ENCODE peak calls at places on chromosomes 11 and 22, in seven cellular contexts. One of them, this sample, is unnamed.

GRCh38 chr11:130636672-130637463 is 188.4 kb downstream of the ADAMTS15 start:
- DNase-seq in fibroblast of lung: peak
- DNase-seq in cardiac muscle cell: peak
- DNase-seq in cardiac fibroblast: peak
- DNase-seq in left ventricle myocardium inferior: no peak
- DNase-seq in fibroblast of mammary gland: peak
- DNase-seq in CD8-positive, alpha-beta memory T cell: no peak
- DNase-seq in this sample: peak

GRCh38 chr22:23530106-23530505 is 50.0 kb downstream of the IGLL1 start:
- DNase-seq in fibroblast of lung: no peak
- DNase-seq in cardiac muscle cell: no peak
- DNase-seq in cardiac fibroblast: no peak
- DNase-seq in left ventricle myocardium inferior: no peak
- DNase-seq in fibroblast of mammary gland: no peak
- DNase-seq in CD8-positive, alpha-beta memory T cell: no peak
- DNase-seq in this sample: no peak

GRCh38 chr22:46299101-46299500 is 2.4 kb downstream of the GTSE1 start:
- DNase-seq in fibroblast of lung: no peak
- DNase-seq in cardiac muscle cell: no peak
- DNase-seq in cardiac fibroblast: no peak
- DNase-seq in left ventricle myocardium inferior: no peak
- DNase-seq in fibroblast of mammary gland: no peak
- DNase-seq in CD8-positive, alpha-beta memory T cell: no peak
- DNase-seq in this sample: no peak

GRCh38 chr11:111795333-111795985 is 29.3 kb upstream of the PPP2R1B start:
- DNase-seq in fibroblast of lung: peak
- DNase-seq in cardiac muscle cell: no peak
- DNase-seq in cardiac fibroblast: peak
- DNase-seq in left ventricle myocardium inferior: no peak
- DNase-seq in fibroblast of mammary gland: peak
- DNase-seq in CD8-positive, alpha-beta memory T cell: no peak
- DNase-seq in this sample: no peak

GRCh38 chr11:61515686-61516085 is 7.1 kb downstream of the LRRC10B start:
- DNase-seq in fibroblast of lung: no peak
- DNase-seq in cardiac muscle cell: no peak
- DNase-seq in cardiac fibroblast: no peak
- DNase-seq in left ventricle myocardium inferior: no peak
- DNase-seq in fibroblast of mammary gland: no peak
- DNase-seq in CD8-positive, alpha-beta memory T cell: no peak
- DNase-seq in this sample: no peak

GRCh38 chr11:67248653-67249052 is 17.6 kb upstream of the GRK2 start:
- DNase-seq in fibroblast of lung: peak
- DNase-seq in cardiac muscle cell: no peak
- DNase-seq in cardiac fibroblast: no peak
- DNase-seq in left ventricle myocardium inferior: no peak
- DNase-seq in fibroblast of mammary gland: peak
- DNase-seq in CD8-positive, alpha-beta memory T cell: no peak
- DNase-seq in this sample: no peak

GRCh38 chr11:109609454-109610185 is 187.6 kb downstream of the C11orf87 start:
- DNase-seq in fibroblast of lung: no peak
- DNase-seq in cardiac muscle cell: no peak
- DNase-seq in cardiac fibroblast: no peak
- DNase-seq in left ventricle myocardium inferior: no peak
- DNase-seq in fibroblast of mammary gland: no peak
- DNase-seq in CD8-positive, alpha-beta memory T cell: no peak
- DNase-seq in this sample: no peak

GRCh38 chr22:24953294-24954113 is 988 bp downstream of the KIAA1671 start:
- DNase-seq in fibroblast of lung: no peak
- DNase-seq in cardiac muscle cell: no peak
- DNase-seq in cardiac fibroblast: no peak
- DNase-seq in left ventricle myocardium inferior: peak
- DNase-seq in fibroblast of mammary gland: no peak
- DNase-seq in CD8-positive, alpha-beta memory T cell: no peak
- DNase-seq in this sample: no peak

GRCh38 chr11:59680287-59681154 is 11.7 kb upstream of the PATL1 start:
- DNase-seq in fibroblast of lung: peak
- DNase-seq in cardiac muscle cell: peak
- DNase-seq in cardiac fibroblast: peak
- DNase-seq in left ventricle myocardium inferior: peak
- DNase-seq in fibroblast of mammary gland: peak
- DNase-seq in CD8-positive, alpha-beta memory T cell: peak
- DNase-seq in this sample: peak

GRCh38 chr22:44450503-44450902 is 47.5 kb downstream of the RTL6 start:
- DNase-seq in fibroblast of lung: no peak
- DNase-seq in cardiac muscle cell: no peak
- DNase-seq in cardiac fibroblast: no peak
- DNase-seq in left ventricle myocardium inferior: no peak
- DNase-seq in fibroblast of mammary gland: no peak
- DNase-seq in CD8-positive, alpha-beta memory T cell: no peak
- DNase-seq in this sample: no peak

GRCh38 chr22:39956932-39957664 is 3.1 kb upstream of the TMA7B start:
- DNase-seq in fibroblast of lung: no peak
- DNase-seq in cardiac muscle cell: no peak
- DNase-seq in cardiac fibroblast: no peak
- DNase-seq in left ventricle myocardium inferior: no peak
- DNase-seq in fibroblast of mammary gland: no peak
- DNase-seq in CD8-positive, alpha-beta memory T cell: no peak
- DNase-seq in this sample: no peak

GRCh38 chr22:29587938-29588699 is 7.2 kb upstream of the NIPSNAP1 start:
- DNase-seq in fibroblast of lung: peak
- DNase-seq in cardiac muscle cell: peak
- DNase-seq in cardiac fibroblast: peak
- DNase-seq in left ventricle myocardium inferior: no peak
- DNase-seq in fibroblast of mammary gland: peak
- DNase-seq in CD8-positive, alpha-beta memory T cell: no peak
- DNase-seq in this sample: peak

GRCh38 chr11:2525941-2526807 is 81.4 kb downstream of the KCNQ1 start:
- DNase-seq in fibroblast of lung: no peak
- DNase-seq in cardiac muscle cell: no peak
- DNase-seq in cardiac fibroblast: no peak
- DNase-seq in left ventricle myocardium inferior: peak
- DNase-seq in fibroblast of mammary gland: no peak
- DNase-seq in CD8-positive, alpha-beta memory T cell: no peak
- DNase-seq in this sample: no peak

GRCh38 chr22:39750759-39751158 is 142.8 kb downstream of the ENTHD1 start:
- DNase-seq in fibroblast of lung: no peak
- DNase-seq in cardiac muscle cell: no peak
- DNase-seq in cardiac fibroblast: no peak
- DNase-seq in left ventricle myocardium inferior: no peak
- DNase-seq in fibroblast of mammary gland: no peak
- DNase-seq in CD8-positive, alpha-beta memory T cell: no peak
- DNase-seq in this sample: no peak

GRCh38 chr11:125378083-125378482 is 118.0 kb downstream of the FEZ1 start:
- DNase-seq in fibroblast of lung: no peak
- DNase-seq in cardiac muscle cell: no peak
- DNase-seq in cardiac fibroblast: no peak
- DNase-seq in left ventricle myocardium inferior: no peak
- DNase-seq in fibroblast of mammary gland: no peak
- DNase-seq in CD8-positive, alpha-beta memory T cell: no peak
- DNase-seq in this sample: no peak

GRCh38 chr22:37276771-37277170 is 5.5 kb upstream of the CYTH4 start:
- DNase-seq in fibroblast of lung: no peak
- DNase-seq in cardiac muscle cell: peak
- DNase-seq in cardiac fibroblast: peak
- DNase-seq in left ventricle myocardium inferior: no peak
- DNase-seq in fibroblast of mammary gland: peak
- DNase-seq in CD8-positive, alpha-beta memory T cell: no peak
- DNase-seq in this sample: no peak

DNA sequence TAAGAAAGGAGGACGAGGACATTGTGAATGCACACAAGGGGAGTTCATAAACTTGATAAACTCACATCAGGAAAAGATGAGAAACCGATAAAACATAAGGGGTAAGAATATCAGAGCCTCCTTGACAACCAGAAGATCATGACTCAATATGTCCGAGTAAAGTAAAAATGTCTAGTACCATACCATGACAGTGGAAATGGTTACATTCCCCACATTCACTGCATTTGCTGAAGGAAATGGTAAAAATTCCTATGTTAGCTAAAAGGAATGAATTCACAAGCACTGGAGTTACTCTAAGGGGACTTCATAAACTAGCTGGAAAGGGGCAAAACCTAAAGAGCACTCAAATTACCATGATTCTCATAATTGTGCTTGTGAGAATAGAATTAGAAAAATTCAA is 58.8 kb upstream of the SLC5A12 start:
- DNase-seq in fibroblast of lung: no peak
- DNase-seq in cardiac muscle cell: no peak
- DNase-seq in cardiac fibroblast: no peak
- DNase-seq in left ventricle myocardium inferior: no peak
- DNase-seq in fibroblast of mammary gland: no peak
- DNase-seq in CD8-positive, alpha-beta memory T cell: no peak
- DNase-seq in this sample: no peak
- H3K4me3 ChIP-seq in fibroblast of lung: no peak
- H3K4me3 ChIP-seq in cardiac muscle cell: no peak
- H3K4me3 ChIP-seq in cardiac fibroblast: no peak
- H3K4me3 ChIP-seq in left ventricle myocardium inferior: no peak
- H3K4me3 ChIP-seq in fibroblast of mammary gland: no peak
- H3K4me3 ChIP-seq in CD8-positive, alpha-beta memory T cell: no peak
- H3K4me3 ChIP-seq in this sample: no peak

GRCh38 chr11:47896199-47896598 is 48.0 kb upstream of the NUP160 start:
- DNase-seq in fibroblast of lung: no peak
- DNase-seq in cardiac muscle cell: no peak
- DNase-seq in cardiac fibroblast: no peak
- DNase-seq in left ventricle myocardium inferior: no peak
- DNase-seq in fibroblast of mammary gland: no peak
- DNase-seq in CD8-positive, alpha-beta memory T cell: no peak
- DNase-seq in this sample: no peak

GRCh38 chr11:47904048-47904447 is 55.9 kb upstream of the NUP160 start:
- DNase-seq in fibroblast of lung: no peak
- DNase-seq in cardiac muscle cell: no peak
- DNase-seq in cardiac fibroblast: no peak
- DNase-seq in left ventricle myocardium inferior: no peak
- DNase-seq in fibroblast of mammary gland: peak
- DNase-seq in CD8-positive, alpha-beta memory T cell: no peak
- DNase-seq in this sample: no peak

GRCh38 chr11:47904808-47905207 is 56.7 kb upstream of the NUP160 start:
- DNase-seq in fibroblast of lung: no peak
- DNase-seq in cardiac muscle cell: no peak
- DNase-seq in cardiac fibroblast: no peak
- DNase-seq in left ventricle myocardium inferior: no peak
- DNase-seq in fibroblast of mammary gland: no peak
- DNase-seq in CD8-positive, alpha-beta memory T cell: no peak
- DNase-seq in this sample: no peak

GRCh38 chr11:47895035-47895434 is 46.9 kb upstream of the NUP160 start:
- DNase-seq in fibroblast of lung: no peak
- DNase-seq in cardiac muscle cell: no peak
- DNase-seq in cardiac fibroblast: no peak
- DNase-seq in left ventricle myocardium inferior: no peak
- DNase-seq in fibroblast of mammary gland: no peak
- DNase-seq in CD8-positive, alpha-beta memory T cell: no peak
- DNase-seq in this sample: no peak

GRCh38 chr11:47899801-47900200 is 51.7 kb upstream of the NUP160 start:
- DNase-seq in fibroblast of lung: no peak
- DNase-seq in cardiac muscle cell: no peak
- DNase-seq in cardiac fibroblast: no peak
- DNase-seq in left ventricle myocardium inferior: no peak
- DNase-seq in fibroblast of mammary gland: no peak
- DNase-seq in CD8-positive, alpha-beta memory T cell: no peak
- DNase-seq in this sample: no peak
- H3K4me3 ChIP-seq in fibroblast of lung: no peak
- H3K4me3 ChIP-seq in cardiac muscle cell: no peak
- H3K4me3 ChIP-seq in cardiac fibroblast: no peak
- H3K4me3 ChIP-seq in left ventricle myocardium inferior: no peak
- H3K4me3 ChIP-seq in fibroblast of mammary gland: no peak
- H3K4me3 ChIP-seq in CD8-positive, alpha-beta memory T cell: no peak
- H3K4me3 ChIP-seq in this sample: no peak

GRCh38 chr11:77815459-77815858 is 5.1 kb downstream of the RSF1 start:
- DNase-seq in fibroblast of lung: no peak
- DNase-seq in cardiac muscle cell: no peak
- DNase-seq in cardiac fibroblast: no peak
- DNase-seq in left ventricle myocardium inferior: no peak
- DNase-seq in fibroblast of mammary gland: no peak
- DNase-seq in CD8-positive, alpha-beta memory T cell: no peak
- DNase-seq in this sample: no peak
- H3K4me3 ChIP-seq in fibroblast of lung: no peak
- H3K4me3 ChIP-seq in cardiac muscle cell: no peak
- H3K4me3 ChIP-seq in cardiac fibroblast: no peak
- H3K4me3 ChIP-seq in left ventricle myocardium inferior: no peak
- H3K4me3 ChIP-seq in fibroblast of mammary gland: no peak
- H3K4me3 ChIP-seq in CD8-positive, alpha-beta memory T cell: no peak
- H3K4me3 ChIP-seq in this sample: no peak

GRCh38 chr11:69314555-69314954 is 20.6 kb downstream of the MYEOV start:
- DNase-seq in fibroblast of lung: no peak
- DNase-seq in cardiac muscle cell: no peak
- DNase-seq in cardiac fibroblast: no peak
- DNase-seq in left ventricle myocardium inferior: no peak
- DNase-seq in fibroblast of mammary gland: no peak
- DNase-seq in CD8-positive, alpha-beta memory T cell: no peak
- DNase-seq in this sample: no peak

GRCh38 chr11:69313992-69314391 is 20.0 kb downstream of the MYEOV start:
- DNase-seq in fibroblast of lung: no peak
- DNase-seq in cardiac muscle cell: no peak
- DNase-seq in cardiac fibroblast: no peak
- DNase-seq in left ventricle myocardium inferior: no peak
- DNase-seq in fibroblast of mammary gland: no peak
- DNase-seq in CD8-positive, alpha-beta memory T cell: no peak
- DNase-seq in this sample: no peak

GRCh38 chr11:69311767-69312385 is 17.9 kb downstream of the MYEOV start:
- DNase-seq in fibroblast of lung: no peak
- DNase-seq in cardiac muscle cell: peak
- DNase-seq in cardiac fibroblast: no peak
- DNase-seq in left ventricle myocardium inferior: no peak
- DNase-seq in fibroblast of mammary gland: no peak
- DNase-seq in CD8-positive, alpha-beta memory T cell: no peak
- DNase-seq in this sample: no peak

GRCh38 chr11:69310934-69311766 is 17.2 kb downstream of the MYEOV start:
- DNase-seq in fibroblast of lung: no peak
- DNase-seq in cardiac muscle cell: no peak
- DNase-seq in cardiac fibroblast: no peak
- DNase-seq in left ventricle myocardium inferior: no peak
- DNase-seq in fibroblast of mammary gland: no peak
- DNase-seq in CD8-positive, alpha-beta memory T cell: no peak
- DNase-seq in this sample: no peak

DNA sequence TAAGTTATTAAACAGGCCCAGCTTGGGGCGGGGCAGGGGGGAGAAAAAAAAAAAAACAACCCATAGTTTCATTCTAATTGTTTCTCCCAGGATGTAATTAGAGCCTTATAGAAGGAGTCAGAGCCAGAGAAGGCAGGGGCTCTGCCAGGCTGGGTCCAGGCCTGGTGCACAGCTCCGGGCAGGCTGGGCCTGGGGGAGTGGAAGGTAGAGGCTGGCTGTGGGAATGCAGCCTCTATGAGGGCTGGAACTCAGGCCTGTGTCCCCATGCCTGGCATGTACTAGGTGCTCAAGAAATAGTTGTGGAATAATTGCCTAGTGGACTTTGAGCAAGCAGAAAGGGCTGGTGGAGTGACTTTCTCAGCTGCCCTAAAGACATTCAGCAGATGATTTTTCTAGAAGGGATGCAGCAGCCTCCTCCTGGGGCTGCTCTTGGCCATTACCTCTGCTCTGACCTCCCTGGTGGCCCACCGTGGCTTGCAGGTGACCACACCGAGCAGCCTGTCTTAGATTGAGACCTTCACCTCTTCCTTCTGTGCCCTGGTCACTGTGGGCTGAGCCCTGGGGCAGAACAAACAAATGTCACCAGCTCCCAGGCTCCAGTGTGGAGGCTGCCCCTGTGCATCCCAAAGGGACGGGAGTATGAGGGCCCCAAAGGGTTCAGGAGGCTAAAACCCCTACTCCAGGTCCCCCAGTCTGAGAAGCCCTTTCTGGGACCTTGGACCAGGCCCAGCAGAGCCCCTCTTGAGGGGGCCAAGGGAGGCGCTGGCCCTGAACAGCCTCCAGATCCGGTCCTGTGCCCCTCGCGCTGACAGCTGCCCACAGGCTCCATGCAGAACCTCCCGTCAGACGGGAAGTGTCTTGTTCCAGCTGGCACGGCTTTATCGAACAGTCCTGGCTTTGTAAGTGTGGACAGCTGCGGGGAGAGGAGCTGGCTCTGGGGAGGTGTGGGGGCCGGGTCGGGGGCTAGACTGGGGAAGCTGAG is 18.8 kb downstream of the MYEOV start:
- DNase-seq in fibroblast of lung: peak
- DNase-seq in cardiac muscle cell: peak
- DNase-seq in cardiac fibroblast: peak
- DNase-seq in left ventricle myocardium inferior: peak
- DNase-seq in fibroblast of mammary gland: no peak
- DNase-seq in CD8-positive, alpha-beta memory T cell: no peak
- DNase-seq in this sample: no peak
- H3K4me3 ChIP-seq in fibroblast of lung: no peak
- H3K4me3 ChIP-seq in cardiac muscle cell: no peak
- H3K4me3 ChIP-seq in cardiac fibroblast: no peak
- H3K4me3 ChIP-seq in left ventricle myocardium inferior: no peak
- H3K4me3 ChIP-seq in fibroblast of mammary gland: no peak
- H3K4me3 ChIP-seq in CD8-positive, alpha-beta memory T cell: no peak
- H3K4me3 ChIP-seq in this sample: no peak

This sample was measured in skeletal muscle cell.